ENCODE peak calls at places on chromosomes 2 and 18, in six cellular contexts. T is stimulated activated naive B cell treated with anti-CD40 and anti-IgM and Interleukin-4, amounts not matched to agents 10 μg/mL and 1 μg/mL and 100 μg/mL, for 72 hours; G is RWPE1; S is mammary epithelial cell; D is M059J; N is non-pigmented ciliary epithelial cell. P is an unnamed sample.

GRCh38 chr2:216283038-216283900 is 89.0 kb downstream of the MARCHF4 start:
- DNase-seq in T (no peak), G (no peak), S (no peak), D (no peak), N (no peak), P (no peak)

GRCh38 chr2:12824771-12825363 is 108.1 kb downstream of the TRIB2 start:
- DNase-seq in T (no peak), G (no peak), S (no peak), D (no peak), N (no peak), P (no peak)

GRCh38 chr18:46738491-46738890 is 18.4 kb downstream of the ST8SIA5 start:
- DNase-seq in T (no peak), G (no peak), S (no peak), D (no peak), N (no peak), P (no peak)

GRCh38 chr2:48694143-48694542 is 61.4 kb downstream of the LHCGR start:
- DNase-seq in T (no peak), G (no peak), S (peak), D (peak), N (no peak), P (no peak)

GRCh38 chr2:105761931-105762515 is 17.3 kb downstream of the NCK2 start:
- DNase-seq in T (no peak), G (no peak), S (no peak), D (no peak), N (no peak), P (no peak)

GRCh38 chr2:146821836-146822316 is 1023.0 kb upstream of the ACVR2A start:
- DNase-seq in T (no peak), G (peak), S (peak), D (peak), N (no peak), P (no peak)

GRCh38 chr2:98822301-98823164 is 91.6 kb upstream of the MGAT4A start:
- DNase-seq in T (peak), G (no peak), S (no peak), D (no peak), N (no peak), P (no peak)

GRCh38 chr18:52339891-52340371 is at the start of gene DCC:
- DNase-seq in T (no peak), G (peak), S (peak), D (peak), N (no peak), P (peak)

GRCh38 chr2:120847700-120848321 is 112.1 kb downstream of the GLI2 start:
- DNase-seq in T (no peak), G (peak), S (peak), D (no peak), N (no peak), P (no peak)

GRCh38 chr2:23375448-23375847 is 9.5 kb upstream of the KLHL29 start:
- DNase-seq in T (no peak), G (peak), S (peak), D (peak), N (no peak), P (peak)

GRCh38 chr2:85933753-85934594 is 45.2 kb upstream of the ST3GAL5 start:
- DNase-seq in T (no peak), G (no peak), S (peak), D (peak), N (peak), P (no peak)

GRCh38 chr2:59413751-59414570 is 1139.5 kb downstream of the BCL11A start:
- DNase-seq in T (peak), G (no peak), S (no peak), D (no peak), N (no peak), P (no peak)

GRCh38 chr2:26633993-26634392 is 7.2 kb downstream of the CIB4 start:
- DNase-seq in T (no peak), G (no peak), S (no peak), D (no peak), N (no peak), P (no peak)

GRCh38 chr2:43317680-43318079 is 91.3 kb upstream of the ZFP36L2 start:
- DNase-seq in T (no peak), G (no peak), S (no peak), D (no peak), N (no peak), P (no peak)

GRCh38 chr18:30675905-30676620 is 366.5 kb downstream of the DSC3 start:
- DNase-seq in T (no peak), G (no peak), S (no peak), D (no peak), N (no peak), P (no peak)

GRCh38 chr2:234476766-234477165 is 20.1 kb downstream of the ARL4C start:
- DNase-seq in T (no peak), G (no peak), S (no peak), D (no peak), N (no peak), P (no peak)

GRCh38 chr2:7539760-7540159 is 622.5 kb downstream of the RNF144A start:
- DNase-seq in T (no peak), G (no peak), S (no peak), D (no peak), N (peak), P (no peak)

GRCh38 chr18:77061291-77061945 is 71.2 kb downstream of the MBP start:
- DNase-seq in T (no peak), G (no peak), S (no peak), D (no peak), N (no peak), P (no peak)

GRCh38 chr2:82182270-82182669 is 1877.7 kb upstream of the LRRTM1 start:
- DNase-seq in T (no peak), G (peak), S (peak), D (peak), N (no peak), P (no peak)

GRCh38 chr18:30556112-30556511 is 486.4 kb downstream of the DSC3 start:
- DNase-seq in T (no peak), G (no peak), S (no peak), D (no peak), N (no peak), P (no peak)

GRCh38 chr2:110852541-110853263 is 120.3 kb downstream of the ACOXL start:
- DNase-seq in T (no peak), G (no peak), S (no peak), D (peak), N (no peak), P (no peak)

GRCh38 chr2:110812726-110813645 is 80.6 kb downstream of the ACOXL start:
- DNase-seq in T (no peak), G (no peak), S (no peak), D (no peak), N (no peak), P (no peak)

GRCh38 chr18:44149706-44150105 is 531.0 kb upstream of the SETBP1 start:
- DNase-seq in T (no peak), G (peak), S (peak), D (peak), N (peak), P (no peak)

GRCh38 chr2:191274404-191274803 is 29.2 kb downstream of the MYO1B start:
- DNase-seq in T (peak), G (no peak), S (no peak), D (no peak), N (no peak), P (no peak)

GRCh38 chr2:20190862-20191713 is 33.8 kb downstream of the SDC1 start:
- DNase-seq in T (no peak), G (no peak), S (no peak), D (peak), N (no peak), P (no peak)

GRCh38 chr2:191321861-191322662 is 76.9 kb downstream of the MYO1B start:
- DNase-seq in T (peak), G (no peak), S (peak), D (peak), N (peak), P (no peak)

GRCh38 chr2:240809276-240809675 is 10.7 kb downstream of the KIF1A start:
- DNase-seq in T (no peak), G (no peak), S (no peak), D (no peak), N (no peak), P (no peak)

GRCh38 chr2:225226441-225226840 is 173.1 kb upstream of the NYAP2 start:
- DNase-seq in T (no peak), G (no peak), S (no peak), D (no peak), N (no peak), P (no peak)

GRCh38 chr2:234741976-234742375 is 209.8 kb upstream of the SH3BP4 start:
- DNase-seq in T (no peak), G (no peak), S (no peak), D (no peak), N (no peak), P (no peak)

GRCh38 chr2:52501715-52502475 is 1265.7 kb upstream of the CHAC2 start:
- DNase-seq in T (no peak), G (no peak), S (no peak), D (no peak), N (no peak), P (no peak)

GRCh38 chr2:27509326-27509725 is 12.7 kb downstream of the GCKR start:
- DNase-seq in T (no peak), G (no peak), S (no peak), D (peak), N (no peak), P (no peak)